ENCODE peak calls at places on chromosomes 12 and 14, in ten cellular contexts. C is Panc1, V is neuronal stem cell, G is DND-41, D is dorsolateral prefrontal cortex, Z is right lobe of liver, Q is thoracic aorta, B is mammary epithelial cell, L is aorta, E is right cardiac atrium. K is an unnamed sample.
A peak's percentile ranks its signal among the peaks of the same experiment; 100 is the strongest.

GRCh38 chr12:24838531-24838950 is 110.4 kb downstream of the BCAT1 start:
- DNase-seq in L (no peak), Z (no peak), V (no peak), Q (no peak), B (peak; percentile 35), E (no peak), C (no peak), D (no peak), G (no peak), K (peak; percentile 76)

GRCh38 chr12:53782093-53782703 is 30.4 kb upstream of the CISTR start:
- DNase-seq in B (no peak), Q (no peak), V (no peak), L (no peak), C (no peak), D (no peak), Z (no peak), G (no peak), E (no peak), K (no peak)

GRCh38 chr12:46555379-46555778 is 182.8 kb upstream of the SLC38A2 start:
- DNase-seq in E (no peak), C (no peak), D (no peak), G (no peak), V (no peak), B (peak; percentile 83), Q (no peak), Z (no peak), L (no peak), K (no peak)

GRCh38 chr12:18146375-18146774 is 56.4 kb upstream of the RERGL start:
- DNase-seq in B (no peak), E (no peak), Q (no peak), C (no peak), L (no peak), G (no peak), V (no peak), Z (no peak), D (no peak), K (no peak)

GRCh38 chr12:53207042-53207441 is at the start of gene ITGB7:
- DNase-seq in L (peak; percentile 51), C (no peak), G (peak; percentile 38), Z (no peak), B (no peak), E (no peak), V (no peak), D (no peak), Q (no peak), K (no peak)

GRCh38 chr12:52036587-52037171 is 14.6 kb upstream of the NR4A1 start:
- DNase-seq in B (peak; percentile 83), Q (no peak), D (peak; percentile 88), C (no peak), E (peak; percentile 93), L (peak; percentile 97), G (peak; percentile 66), Z (peak; percentile 89), V (no peak), K (peak; percentile 95)

GRCh38 chr12:98227162-98227561 is 288.2 kb upstream of the TMPO start:
- DNase-seq in Z (no peak), C (no peak), B (no peak), E (no peak), Q (no peak), L (no peak), V (no peak), G (peak; percentile 7), D (no peak), K (no peak)

GRCh38 chr14:33943081-33943480 is 7.8 kb downstream of the EGLN3 start:
- DNase-seq in C (no peak), Q (no peak), Z (peak; percentile 38), B (no peak), G (peak; percentile 30), D (no peak), E (no peak), L (no peak), V (no peak), K (no peak)

GRCh38 chr12:51127050-51127729 is 43.8 kb upstream of the CSRNP2 start:
- DNase-seq in B (peak; percentile 79), C (no peak), V (no peak), E (no peak), G (no peak), L (no peak), Z (no peak), D (no peak), Q (no peak), K (no peak)

GRCh38 chr12:28988384-28988704 is 160.7 kb upstream of the FAR2 start:
- DNase-seq in Z (no peak), G (no peak), Q (no peak), L (no peak), E (no peak), B (no peak), D (no peak), V (no peak), C (no peak), K (no peak)

GRCh38 chr12:8483081-8483479 is 27.3 kb downstream of the CLEC6A start:
- DNase-seq in G (no peak), Z (no peak), V (no peak), D (no peak), B (no peak), C (no peak), E (no peak), L (no peak), Q (no peak), K (no peak)

GRCh38 chr14:102295301-102295700 is 9.7 kb downstream of the MOK start:
- DNase-seq in L (no peak), Z (no peak), Q (no peak), V (no peak), D (no peak), C (no peak), G (no peak), B (no peak), E (no peak), K (no peak)

DNA sequence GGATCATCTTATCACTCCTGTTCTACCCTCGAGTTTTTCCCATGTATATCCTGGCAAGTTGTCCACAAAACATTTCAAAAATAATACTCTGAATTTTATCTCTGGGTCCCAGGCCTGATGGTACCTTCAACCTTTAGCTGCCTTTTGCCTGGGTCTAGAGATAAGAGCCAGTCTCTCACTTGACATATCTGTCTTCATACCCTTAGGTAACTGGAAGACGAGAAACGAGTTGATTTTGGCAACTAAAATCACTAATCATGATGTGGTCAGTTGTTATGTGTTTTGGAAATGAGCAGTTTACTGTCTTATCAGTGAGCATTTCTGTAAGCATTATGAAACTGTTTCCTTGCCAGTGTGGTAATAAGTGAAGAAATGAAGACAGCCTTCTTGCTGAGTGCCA is 6.3 kb downstream of the RNF10 start:
- DNase-seq in L (no peak), C (no peak), B (peak; percentile 1), Z (no peak), E (no peak), V (no peak), G (no peak), D (no peak), Q (no peak), K (no peak)
- H3K27ac ChIP-seq in L (peak overlapping the region; percentile 57), C (peak overlapping the region; percentile 31), B (no peak overlapping the region), Z (peak overlapping the region; percentile 46), E (peak overlapping the region; percentile 86), V (no peak overlapping the region), G (no peak overlapping the region), D (no peak overlapping the region), Q (peak overlapping the region; percentile 62), K (peak overlapping the region; percentile 96)

GRCh38 chr14:91352696-91353692 is 64.6 kb downstream of the CCDC88C start:
- DNase-seq in Z (no peak), E (no peak), Q (no peak), G (no peak), V (no peak), B (no peak), C (no peak), L (no peak), D (no peak), K (no peak)

GRCh38 chr14:91351508-91351853 is 66.1 kb downstream of the CCDC88C start:
- DNase-seq in E (no peak), B (no peak), L (no peak), D (no peak), Z (no peak), V (no peak), Q (no peak), C (no peak), G (no peak), K (no peak)

GRCh38 chr14:91350483-91350812 is 67.2 kb downstream of the CCDC88C start:
- DNase-seq in E (no peak), Z (no peak), G (no peak), C (no peak), B (no peak), D (no peak), Q (no peak), L (no peak), V (no peak), K (no peak)

GRCh38 chr14:91350813-91351507 is 66.7 kb downstream of the CCDC88C start:
- DNase-seq in G (peak; percentile 82), D (no peak), Q (no peak), L (no peak), Z (no peak), B (no peak), V (no peak), C (no peak), E (no peak), K (no peak)

GRCh38 chr14:91352101-91352500 is 65.5 kb downstream of the CCDC88C start:
- DNase-seq in Q (no peak), B (no peak), G (no peak), C (no peak), Z (no peak), E (peak; percentile 71), V (no peak), L (no peak), D (no peak), K (no peak)
- H3K27ac ChIP-seq in Q (no peak overlapping the region), B (no peak overlapping the region), G (peak overlapping the region; percentile 75), C (peak overlapping the region; percentile 83), Z (no peak overlapping the region), E (no peak overlapping the region), V (peak overlapping the region; percentile 43), L (no peak overlapping the region), D (no peak overlapping the region), K (no peak overlapping the region)

DNA sequence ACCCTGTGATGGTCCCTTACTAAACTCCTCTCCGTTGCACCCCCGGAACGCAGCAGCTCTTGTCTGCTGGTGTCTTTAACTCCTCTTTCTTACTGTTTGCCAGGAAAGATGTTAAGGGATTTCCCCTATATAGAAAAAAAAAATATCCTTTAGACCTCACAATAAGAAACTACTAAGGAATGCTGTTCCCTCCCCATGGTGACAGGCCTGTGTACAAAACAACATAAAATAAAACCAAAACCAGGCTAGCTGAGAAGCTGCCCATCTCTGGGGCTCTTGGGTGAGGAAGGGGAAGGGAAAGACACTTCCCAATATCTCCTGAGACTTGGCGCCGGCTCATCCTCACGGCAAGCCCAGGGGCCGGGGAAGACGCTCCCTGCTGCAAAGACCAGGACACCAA is 95.5 kb downstream of the CHGA start:
- DNase-seq in G (no peak), V (no peak), L (no peak), B (no peak), Z (no peak), Q (no peak), C (no peak), E (no peak), D (no peak), K (no peak)
- H3K27ac ChIP-seq in G (no peak overlapping the region), V (no peak overlapping the region), L (no peak overlapping the region), B (no peak overlapping the region), Z (no peak overlapping the region), Q (no peak overlapping the region), C (no peak overlapping the region), E (no peak overlapping the region), D (peak overlapping the region; percentile 96), K (no peak overlapping the region)

DNA sequence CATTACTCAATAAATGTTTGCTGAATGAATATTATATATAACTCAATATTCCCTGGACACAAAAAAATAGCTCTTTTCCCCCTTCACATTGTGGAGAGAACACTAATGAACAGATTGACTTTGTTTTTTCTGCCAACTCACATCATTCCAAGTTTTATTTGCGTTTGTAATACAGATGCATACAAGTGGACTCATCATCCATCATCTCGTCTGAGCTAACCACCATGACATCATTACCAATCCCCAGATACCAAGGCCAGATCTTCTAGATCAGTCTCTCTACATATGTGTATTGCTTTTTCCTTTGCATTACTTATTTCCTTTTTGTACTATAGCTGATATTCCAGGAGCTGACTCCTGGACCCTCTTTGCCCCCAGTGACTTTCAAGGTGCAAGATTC is 193.0 kb upstream of the EEA1 start:
- DNase-seq in L (no peak), Z (no peak), B (peak; percentile 95), D (no peak), V (no peak), E (no peak), Q (no peak), C (no peak), G (no peak), K (no peak)
- H3K27ac ChIP-seq in L (no peak overlapping the region), Z (peak overlapping the region; percentile 24), B (peak overlapping the region; percentile 95), D (no peak overlapping the region), V (no peak overlapping the region), E (no peak overlapping the region), Q (no peak overlapping the region), C (no peak overlapping the region), G (no peak overlapping the region), K (no peak overlapping the region)

K was measured in tibial artery.